ENCODE peak calls at places on chromosomes 1 and 21, in ten cellular contexts. J is esophagus muscularis mucosa; A is K562; E is adrenal gland; Y is psoas muscle; G is OCI-LY7; N is A549; U is CD4-positive, CD25-positive, alpha-beta regulatory T cell; B is heart left ventricle; K is breast epithelium. F is an unnamed sample.

GRCh38 chr1:160284220-160284781 is 632 bp downstream of the PEX19 start:
- DNase-seq in N (peak; percentile 25), Y (no peak), B (no peak), G (peak; percentile 41), E (peak; percentile 77), K (no peak), J (no peak), A (peak; percentile 37), U (peak; percentile 68), F (no peak)

GRCh38 chr21:34072145-34073031 is 990 bp upstream of the MRPS6 start:
- DNase-seq in J (no peak), A (no peak), E (peak; percentile 91), Y (peak; percentile 72), B (peak; percentile 68), G (no peak), N (no peak), K (no peak), U (no peak), F (no peak)

GRCh38 chr1:56225964-56226594 is 353.3 kb downstream of the PLPP3 start:
- DNase-seq in K (no peak), E (no peak), N (no peak), B (no peak), A (no peak), U (no peak), J (no peak), G (no peak), Y (no peak), F (no peak)

GRCh38 chr1:23996700-23997229 is 16.6 kb upstream of the SRSF10 start:
- DNase-seq in A (no peak), B (no peak), K (no peak), N (no peak), J (no peak), Y (no peak), G (no peak), U (no peak), E (no peak), F (no peak)

GRCh38 chr21:45763074-45763473 is 119.5 kb downstream of the PCBP3 start:
- DNase-seq in B (no peak), Y (no peak), A (no peak), K (no peak), G (no peak), E (no peak), U (no peak), N (no peak), J (no peak), F (no peak)

GRCh38 chr1:25875154-25875855 is at the start of gene PAQR7:
- DNase-seq in J (no peak), N (peak; percentile 15), G (peak; percentile 46), U (peak; percentile 59), E (peak; percentile 86), B (peak; percentile 87), Y (peak; percentile 79), K (peak; percentile 67), A (peak; percentile 90), F (peak; percentile 86)

GRCh38 chr21:45615145-45615711 is 28.3 kb upstream of the PCBP3 start:
- DNase-seq in B (no peak), Y (no peak), U (peak; percentile 69), J (no peak), E (no peak), A (peak; percentile 31), N (no peak), K (peak; percentile 31), G (peak; percentile 18), F (peak; percentile 58)

GRCh38 chr1:91564888-91565700 is 64.4 kb downstream of the CDC7 start:
- DNase-seq in A (no peak), B (no peak), N (no peak), Y (no peak), E (no peak), K (no peak), G (no peak), J (peak; percentile 70), U (no peak), F (no peak)

GRCh38 chr1:43799656-43800629 is 92.6 kb downstream of the ST3GAL3 start:
- DNase-seq in U (no peak), E (no peak), J (no peak), K (no peak), G (no peak), Y (no peak), B (no peak), N (no peak), A (peak; percentile 12), F (no peak)

GRCh38 chr1:84603941-84604830 is 29.9 kb upstream of the CTBS start:
- DNase-seq in N (no peak), G (no peak), U (no peak), B (no peak), A (peak; percentile 80), E (peak; percentile 65), Y (no peak), J (peak; percentile 88), K (peak; percentile 65), F (no peak)

GRCh38 chr1:192877283-192877886 is 68.5 kb downstream of the RGS2 start:
- DNase-seq in J (no peak), E (no peak), K (no peak), Y (no peak), A (no peak), G (no peak), B (no peak), N (no peak), U (no peak), F (no peak)

GRCh38 chr1:205992218-205992882 is 10.8 kb downstream of the RAB7B start:
- DNase-seq in B (no peak), N (no peak), A (no peak), U (no peak), G (no peak), E (no peak), J (no peak), Y (no peak), K (no peak), F (peak; percentile 32)

GRCh38 chr1:244861683-244862082 is 2.7 kb downstream of the HNRNPU start:
- DNase-seq in B (no peak), G (no peak), U (no peak), J (no peak), N (no peak), E (peak; percentile 24), A (peak; percentile 41), K (no peak), Y (no peak), F (no peak)

GRCh38 chr1:244858357-244858756 is 6.0 kb downstream of the HNRNPU start:
- DNase-seq in K (no peak), E (no peak), J (no peak), B (no peak), A (no peak), Y (no peak), G (no peak), N (no peak), U (no peak), F (no peak)

GRCh38 chr1:244862354-244862698 is 2.0 kb downstream of the HNRNPU start:
- DNase-seq in J (no peak), G (peak; percentile 29), K (no peak), B (no peak), A (peak; percentile 56), U (peak; percentile 47), Y (no peak), E (no peak), N (no peak), F (no peak)

GRCh38 chr1:244860914-244861610 is 3.3 kb downstream of the HNRNPU start:
- DNase-seq in E (no peak), Y (no peak), U (no peak), N (no peak), K (no peak), G (no peak), B (no peak), A (no peak), J (no peak), F (no peak)

GRCh38 chr1:244860078-244860477 is 4.3 kb downstream of the HNRNPU start:
- DNase-seq in N (no peak), K (no peak), E (no peak), U (no peak), A (no peak), Y (no peak), J (no peak), G (no peak), B (no peak), F (no peak)
- H3K27ac ChIP-seq in N (peak overlapping the region; percentile 10), K (peak overlapping the region; percentile 4), E (peak overlapping the region; percentile 43), U (peak overlapping the region; percentile 100), A (no peak overlapping the region), Y (peak overlapping the region; percentile 100), J (no peak overlapping the region), G (no peak overlapping the region), B (no peak overlapping the region), F (no peak overlapping the region)

GRCh38 chr1:201448981-201449380 is 20.0 kb downstream of the PHLDA3 start:
- DNase-seq in Y (no peak), N (no peak), G (no peak), B (no peak), J (no peak), U (no peak), K (no peak), E (no peak), A (no peak), F (no peak)
- H3K27ac ChIP-seq in Y (peak overlapping the region; percentile 46), N (peak overlapping the region; percentile 87), G (peak overlapping the region; percentile 28), B (peak overlapping the region; percentile 84), J (peak overlapping the region; percentile 41), U (no peak overlapping the region), K (peak overlapping the region; percentile 76), E (no peak overlapping the region), A (no peak overlapping the region), F (peak overlapping the region; percentile 16)

DNA sequence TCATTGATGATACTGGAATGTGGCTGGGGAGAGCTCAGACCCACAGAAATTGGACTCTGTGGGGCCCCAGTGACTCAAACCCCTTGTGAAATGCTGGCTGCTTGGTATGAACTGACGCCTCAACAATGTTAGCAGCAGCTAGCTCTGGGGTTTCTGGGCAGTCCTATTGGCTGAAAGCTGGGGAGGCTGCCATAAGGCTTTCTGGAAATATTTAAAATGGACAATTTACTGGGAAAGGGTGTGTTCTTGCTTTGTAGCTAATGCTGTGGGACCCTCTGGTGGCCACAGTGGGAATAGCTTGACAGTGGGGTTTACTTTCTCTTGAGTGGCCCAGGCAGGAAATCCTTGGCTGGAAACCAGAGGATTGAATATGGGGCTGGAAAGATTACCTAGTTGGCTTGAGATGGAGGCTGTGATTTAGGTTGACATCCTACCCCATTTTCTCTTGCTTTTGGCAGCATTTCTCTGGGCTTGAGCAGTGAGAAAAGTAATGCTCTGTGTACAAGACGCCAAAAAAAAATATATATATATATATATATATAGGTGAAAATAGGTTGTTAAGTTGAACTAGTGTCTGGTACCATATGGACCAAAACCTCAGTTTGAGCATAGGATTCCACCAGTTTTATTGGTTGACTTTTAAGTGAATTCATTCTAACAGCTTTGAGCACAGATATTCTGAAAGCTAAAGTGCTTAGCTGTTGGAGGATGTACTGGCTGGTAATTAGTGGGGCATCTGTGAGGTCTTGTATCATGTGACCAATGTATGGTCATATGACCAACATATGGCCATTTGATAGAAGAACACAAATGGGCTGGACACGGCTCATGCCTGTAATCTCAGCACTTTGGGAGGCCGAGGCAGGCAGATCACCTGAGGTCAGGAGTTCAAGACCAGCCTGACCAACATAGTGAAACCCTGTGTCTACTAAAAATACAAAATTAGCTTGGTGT is 8.2 kb upstream of the S100A10 start:
- DNase-seq in Y (peak; percentile 88), U (peak; percentile 84), K (peak; percentile 89), G (peak; percentile 68), A (peak; percentile 85), E (peak; percentile 95), N (peak; percentile 66), B (peak; percentile 80), J (peak; percentile 96), F (peak; percentile 95)
- H3K27ac ChIP-seq in Y (peak overlapping the region; percentile 18), U (no peak overlapping the region), K (peak overlapping the region; percentile 74), G (no peak overlapping the region), A (no peak overlapping the region), E (no peak overlapping the region), N (peak overlapping the region; percentile 83), B (peak overlapping the region; percentile 20), J (peak overlapping the region; percentile 31), F (peak overlapping the region; percentile 70)

DNA sequence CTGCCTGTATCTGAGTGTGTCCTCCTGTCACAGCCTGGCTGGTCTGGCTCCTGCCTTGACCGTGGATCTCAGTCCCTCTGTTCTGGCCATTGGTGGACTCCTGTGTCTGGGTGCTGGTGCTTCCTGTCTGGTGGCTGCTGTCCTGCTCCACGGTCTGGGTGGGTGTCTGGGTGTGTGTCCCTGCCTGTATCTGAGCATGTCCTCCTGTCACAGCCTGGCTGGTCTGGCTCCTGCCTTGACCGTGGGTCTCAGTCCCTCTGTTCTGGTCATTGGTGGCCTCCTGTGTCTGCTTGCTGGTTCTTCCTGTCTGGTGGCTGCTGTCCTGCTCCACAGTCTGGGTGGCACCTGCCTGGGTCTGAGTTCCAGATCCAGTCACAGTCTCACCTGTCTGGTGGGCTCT is 4.0 kb downstream of the CRNN start:
- DNase-seq in K (no peak), A (no peak), U (no peak), E (no peak), Y (no peak), G (no peak), B (no peak), N (no peak), J (no peak), F (no peak)
- H3K27ac ChIP-seq in K (no peak overlapping the region), A (no peak overlapping the region), U (no peak overlapping the region), E (no peak overlapping the region), Y (no peak overlapping the region), G (no peak overlapping the region), B (no peak overlapping the region), N (no peak overlapping the region), J (no peak overlapping the region), F (no peak overlapping the region)

F was measured in suprapubic skin.